ENCODE peak calls at places on chromosomes 1 and 21, in seven cellular contexts. T, Y, Z, S, G, J and K are unnamed samples.

GRCh38 chr1:232978091-232978634 is 27.8 kb downstream of the NTPCR start:
- DNase-seq in T (no peak), Y (no peak), Z (no peak), S (no peak), G (no peak), J (no peak), K (no peak)

GRCh38 chr1:115183158-115183557 is 93.9 kb upstream of the TSPAN2 start:
- DNase-seq in T (no peak), Y (no peak), Z (no peak), S (no peak), G (no peak), J (peak), K (no peak)

GRCh38 chr1:241203817-241204216 is 153.2 kb downstream of the RGS7 start:
- DNase-seq in T (no peak), Y (no peak), Z (no peak), S (no peak), G (no peak), J (no peak), K (no peak)

GRCh38 chr1:187715483-187715882 is 886.7 kb downstream of the PLA2G4A start:
- DNase-seq in T (no peak), Y (no peak), Z (no peak), S (no peak), G (no peak), J (no peak), K (no peak)

GRCh38 chr1:19925342-19926070 is 2.1 kb upstream of the PLA2G2E start:
- DNase-seq in T (no peak), Y (no peak), Z (no peak), S (no peak), G (no peak), J (no peak), K (no peak)

GRCh38 chr1:112460672-112461071 is 48.1 kb upstream of the WNT2B start:
- DNase-seq in T (no peak), Y (no peak), Z (no peak), S (no peak), G (no peak), J (no peak), K (no peak)

GRCh38 chr1:196875935-196876334 is 11.9 kb upstream of the CFHR4 start:
- DNase-seq in T (no peak), Y (no peak), Z (no peak), S (no peak), G (no peak), J (no peak), K (no peak)

GRCh38 chr1:44802306-44803061 is 2.3 kb downstream of the PLK3 start:
- DNase-seq in T (no peak), Y (no peak), Z (no peak), S (no peak), G (no peak), J (no peak), K (no peak)

GRCh38 chr1:47761974-47762373 is 235.2 kb downstream of the TRABD2B start:
- DNase-seq in T (no peak), Y (no peak), Z (no peak), S (no peak), G (no peak), J (no peak), K (no peak)

GRCh38 chr1:66733348-66734017 is 18.8 kb upstream of the DYNLT5 start:
- DNase-seq in T (no peak), Y (no peak), Z (no peak), S (no peak), G (peak), J (no peak), K (no peak)

GRCh38 chr1:154599658-154600057 is 8.3 kb downstream of the ADAR start:
- DNase-seq in T (no peak), Y (no peak), Z (no peak), S (no peak), G (no peak), J (no peak), K (no peak)

GRCh38 chr1:24557711-24558121 is 1.8 kb downstream of the NCMAP start:
- DNase-seq in T (no peak), Y (no peak), Z (no peak), S (no peak), G (no peak), J (no peak), K (no peak)

GRCh38 chr1:232594018-232594502 is 35.9 kb downstream of the SIPA1L2 start:
- DNase-seq in T (no peak), Y (no peak), Z (peak), S (no peak), G (no peak), J (no peak), K (no peak)

GRCh38 chr1:246689409-246689997 is 34.7 kb upstream of the SCCPDH start:
- DNase-seq in T (peak), Y (peak), Z (peak), S (peak), G (peak), J (peak), K (peak)

GRCh38 chr1:3641816-3642215 is 8.1 kb downstream of the WRAP73 start:
- DNase-seq in T (no peak), Y (no peak), Z (no peak), S (no peak), G (no peak), J (peak), K (no peak)

GRCh38 chr1:1954831-1955441 is 35.9 kb upstream of the TMEM52 start:
- DNase-seq in T (no peak), Y (no peak), Z (no peak), S (no peak), G (no peak), J (peak), K (no peak)

GRCh38 chr21:26958792-26959191 is 8.1 kb downstream of the ADAMTS5 start:
- DNase-seq in T (no peak), Y (no peak), Z (no peak), S (no peak), G (peak), J (no peak), K (no peak)

GRCh38 chr1:109474697-109475096 is 8.4 kb downstream of the SYPL2 start:
- DNase-seq in T (no peak), Y (no peak), Z (no peak), S (no peak), G (no peak), J (no peak), K (no peak)

GRCh38 chr1:183454377-183454776 is 17.9 kb upstream of the SMG7 start:
- DNase-seq in T (no peak), Y (no peak), Z (no peak), S (no peak), G (no peak), J (no peak), K (no peak)

GRCh38 chr1:22969224-22969829 is 3.3 kb downstream of the LACTBL1 start:
- DNase-seq in T (no peak), Y (no peak), Z (peak), S (no peak), G (peak), J (no peak), K (peak)

GRCh38 chr1:3244539-3245315 is 175.7 kb downstream of the PRDM16 start:
- DNase-seq in T (no peak), Y (no peak), Z (no peak), S (no peak), G (no peak), J (no peak), K (no peak)

GRCh38 chr1:150995896-150996295 is 10.8 kb downstream of the MINDY1 start:
- DNase-seq in T (peak), Y (no peak), Z (no peak), S (peak), G (peak), J (peak), K (no peak)

GRCh38 chr21:44006656-44007055 is 5.5 kb upstream of the TRAPPC10 start:
- DNase-seq in T (no peak), Y (peak), Z (no peak), S (no peak), G (no peak), J (no peak), K (no peak)

GRCh38 chr1:1703796-1704195 is 11.2 kb upstream of the SLC35E2B start:
- DNase-seq in T (no peak), Y (peak), Z (no peak), S (no peak), G (no peak), J (no peak), K (no peak)

GRCh38 chr1:101003012-101003650 is 22.5 kb downstream of the DPH5 start:
- DNase-seq in T (no peak), Y (no peak), Z (no peak), S (no peak), G (no peak), J (no peak), K (no peak)

GRCh38 chr1:203267347-203267846 is 37.9 kb upstream of the BTG2 start:
- DNase-seq in T (peak), Y (peak), Z (peak), S (peak), G (peak), J (peak), K (peak)

GRCh38 chr1:119448112-119448511 is 33.2 kb downstream of the HSD3B2 start:
- DNase-seq in T (peak), Y (no peak), Z (no peak), S (no peak), G (no peak), J (peak), K (peak)

GRCh38 chr21:16345757-16346156 is 616.0 kb downstream of the USP25 start:
- DNase-seq in T (no peak), Y (no peak), Z (no peak), S (no peak), G (no peak), J (no peak), K (no peak)

GRCh38 chr21:28393279-28393678 is 599.4 kb downstream of the LTN1 start:
- DNase-seq in T (no peak), Y (no peak), Z (no peak), S (no peak), G (no peak), J (no peak), K (peak)

GRCh38 chr1:69320679-69321310 is 246.9 kb upstream of the LRRC7 start:
- DNase-seq in T (no peak), Y (no peak), Z (no peak), S (no peak), G (no peak), J (no peak), K (no peak)